ENCODE peak calls at places on chromosomes 4 and X, in five cellular contexts. K is K562, Y is HCT116, J is sigmoid colon, D is esophagus squamous epithelium. E is an unnamed sample.

GRCh38 chr4:119550857-119551532 is 77.6 kb downstream of the PDE5A start:
- DNase-seq in K (no peak), Y (no peak), J (no peak), D (no peak), E (no peak)

GRCh38 chr4:94641702-94642560 is 115.8 kb upstream of the BMPR1B start:
- DNase-seq in K (no peak), Y (peak; percentile 64), J (no peak), D (no peak), E (no peak)

GRCh38 chr4:29559281-29559680 is 1160.9 kb upstream of the PCDH7 start:
- DNase-seq in K (no peak), Y (no peak), J (no peak), D (no peak), E (no peak)

GRCh38 chr4:137558951-137559350 is 26.7 kb upstream of the PCDH18 start:
- DNase-seq in K (no peak), Y (no peak), J (no peak), D (no peak), E (no peak)

GRCh38 chr4:109406337-109406931 is 27.2 kb upstream of the SEC24B start:
- DNase-seq in K (peak; percentile 36), Y (peak; percentile 59), J (no peak), D (no peak), E (peak; percentile 51)

GRCh38 chr4:159097144-159097543 is 5.7 kb upstream of the RAPGEF2 start:
- DNase-seq in K (no peak), Y (no peak), J (no peak), D (no peak), E (no peak)

GRCh38 chr4:101993002-101993840 is 202.7 kb downstream of the BANK1 start:
- DNase-seq in K (no peak), Y (no peak), J (no peak), D (no peak), E (no peak)

GRCh38 chrX:130196453-130196852 is 24.7 kb downstream of the RAB33A start:
- DNase-seq in K (no peak), Y (no peak), J (no peak), D (no peak), E (no peak)

GRCh38 chr4:114082348-114082747 is 102.9 kb upstream of the ARSJ start:
- DNase-seq in K (no peak), Y (no peak), J (no peak), D (no peak), E (no peak)

GRCh38 chrX:120476714-120477113 is 7.6 kb upstream of the LAMP2 start:
- DNase-seq in K (no peak), Y (no peak), J (no peak), D (no peak), E (no peak)

GRCh38 chr4:87309625-87310024 is 13.1 kb downstream of the HSD17B13 start:
- DNase-seq in K (no peak), Y (no peak), J (no peak), D (no peak), E (no peak)

GRCh38 chr4:10622728-10623127 is 61.8 kb downstream of the CLNK start:
- DNase-seq in K (no peak), Y (peak; percentile 7), J (no peak), D (no peak), E (no peak)

GRCh38 chr4:55398461-55398860 is 2.7 kb downstream of the TMEM165 start:
- DNase-seq in K (no peak), Y (no peak), J (no peak), D (no peak), E (no peak)

GRCh38 chr4:177308125-177308524 is 1.5 kb upstream of the NEIL3 start:
- DNase-seq in K (no peak), Y (no peak), J (no peak), D (no peak), E (no peak)

GRCh38 chr4:24912252-24913098 is at the start of gene CCDC149:
- DNase-seq in K (peak; percentile 29), Y (peak; percentile 56), J (peak; percentile 84), D (no peak), E (peak; percentile 95)

GRCh38 chr4:15515106-15515505 is 45.4 kb downstream of the CC2D2A start:
- DNase-seq in K (no peak), Y (no peak), J (no peak), D (no peak), E (no peak)

GRCh38 chrX:53637479-53637878 is 49.0 kb downstream of the HUWE1 start:
- DNase-seq in K (no peak), Y (no peak), J (no peak), D (no peak), E (no peak)

GRCh38 chrX:149275836-149276235 is 229.3 kb downstream of the IDS start:
- DNase-seq in K (no peak), Y (no peak), J (no peak), D (no peak), E (no peak)

GRCh38 chr4:76949293-76950051 is at the start of gene SEPTIN11:
- DNase-seq in K (peak; percentile 92), Y (peak; percentile 80), J (peak; percentile 97), D (peak; percentile 53), E (peak; percentile 94)

GRCh38 chr4:40718571-40718970 is 31.2 kb upstream of the NSUN7 start:
- DNase-seq in K (no peak), Y (no peak), J (no peak), D (no peak), E (peak; percentile 58)

GRCh38 chr4:176838611-176839411 is 46.1 kb upstream of the VEGFC start:
- DNase-seq in K (no peak), Y (no peak), J (no peak), D (no peak), E (no peak)

GRCh38 chr4:171924761-171925376 is 111.7 kb downstream of the GALNTL6 start:
- DNase-seq in K (no peak), Y (no peak), J (no peak), D (no peak), E (no peak)

GRCh38 chr4:4249876-4250275 is 1.9 kb upstream of the TMEM128 start:
- DNase-seq in K (no peak), Y (no peak), J (no peak), D (no peak), E (no peak)

DNA sequence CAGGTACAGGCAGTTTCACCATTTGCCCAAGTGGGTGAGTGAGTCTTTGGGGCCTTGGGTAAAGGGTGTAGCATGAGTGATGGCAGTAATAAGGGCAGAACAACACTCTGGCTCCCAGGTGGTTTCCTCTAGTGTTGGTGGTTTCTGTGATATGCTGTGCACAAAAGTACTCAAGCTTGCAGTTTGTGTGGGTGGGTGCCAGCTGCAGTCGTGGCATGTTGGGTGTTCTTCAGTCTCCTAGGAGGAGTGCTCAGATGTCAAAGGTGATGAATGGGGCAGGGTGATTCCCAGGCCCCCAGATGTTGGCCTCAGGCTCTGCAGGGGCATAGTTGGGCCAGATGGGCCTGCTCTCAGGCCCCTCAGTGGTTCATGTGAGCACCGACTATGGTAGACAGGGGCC is 166.1 kb upstream of the KLF8 start:
- DNase-seq in K (no peak), Y (no peak), J (no peak), D (no peak), E (no peak)
- H3K9me3 ChIP-seq in K (no peaks in the 10 kb centered on the region), Y (no peaks in the 10 kb centered on the region), J (peaks cover 2% of the 10 kb centered on the region), D (no peaks in the 10 kb centered on the region), E (no peaks in the 10 kb centered on the region)

GRCh38 chrX:103628386-103629290 is at the start of gene TCEAL1:
- DNase-seq in K (peak; percentile 6), Y (no peak), J (peak; percentile 89), D (no peak), E (peak; percentile 72)
- TF ChIP-seq POLR2A in K (no peak), Y (no peak), J (peak; percentile 51), D (no peak), E (no peak)

DNA sequence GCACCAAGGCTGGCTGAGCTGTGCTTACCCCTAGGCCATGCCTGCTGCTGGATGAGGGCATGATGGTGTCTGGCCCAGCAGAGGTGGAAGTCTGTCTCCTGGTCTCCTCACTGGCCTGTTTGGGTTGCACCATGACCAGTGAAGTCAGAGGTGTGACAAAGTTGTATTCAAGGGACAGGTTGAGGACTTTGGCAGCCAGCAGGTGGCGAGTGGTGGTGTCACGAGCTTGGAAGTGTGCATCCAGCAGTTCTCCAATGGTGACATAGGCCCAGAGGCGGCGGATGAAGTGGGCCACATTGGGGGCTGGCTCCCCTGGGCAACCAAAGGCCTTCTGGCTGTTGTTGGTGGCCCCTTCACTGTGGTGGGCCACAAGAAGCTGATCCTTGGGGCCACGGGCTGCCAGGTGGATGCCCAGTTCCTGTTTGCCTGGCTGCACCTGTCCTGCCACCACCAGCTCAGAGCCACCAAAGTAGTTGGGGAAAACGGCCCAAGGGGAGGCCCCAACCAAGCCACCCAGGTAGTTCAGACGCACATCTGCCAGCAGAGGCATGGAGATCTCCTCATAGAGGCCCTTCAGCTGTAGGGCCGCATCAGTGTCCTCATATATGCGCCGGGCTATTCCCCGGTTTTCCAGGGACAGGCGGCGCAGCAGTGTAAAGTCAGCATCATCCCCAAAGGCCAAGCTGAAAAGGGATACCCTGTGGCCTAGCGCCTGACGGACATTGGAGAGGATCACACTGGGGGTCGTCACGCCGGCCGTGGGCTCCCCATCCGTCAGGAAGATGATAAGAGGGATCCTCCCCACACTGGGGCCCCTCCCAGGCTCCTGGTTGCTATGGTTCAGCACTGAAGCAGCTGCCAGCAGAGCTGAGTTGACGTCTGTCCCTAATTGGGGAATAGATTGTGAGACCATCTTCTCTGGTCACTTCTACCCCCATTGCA is 39.7 kb downstream of the ITIH6 start:
- DNase-seq in K (no peak), Y (no peak), J (no peak), D (no peak), E (no peak)
- H3K9me3 ChIP-seq in K (no peaks in the 10 kb centered on the region), Y (no peaks in the 10 kb centered on the region), J (no peaks in the 10 kb centered on the region), D (no peaks in the 10 kb centered on the region), E (no peaks in the 10 kb centered on the region)

GRCh38 chr4:165324203-165324917 is 3.1 kb upstream of the MSMO1 start:
- DNase-seq in K (no peak), Y (no peak), J (no peak), D (no peak), E (no peak)
- TF ChIP-seq POLR2A in K (no peak), Y (no peak), J (no peak), D (no peak), E (no peak)

GRCh38 chr4:11732155-11732554 is 303.5 kb upstream of the HS3ST1 start:
- DNase-seq in K (no peak), Y (no peak), J (no peak), D (no peak), E (peak; percentile 11)
- H3K9me3 ChIP-seq in K (no peaks in the 10 kb centered on the region), Y (no peaks in the 10 kb centered on the region), J (no peaks in the 10 kb centered on the region), D (no peaks in the 10 kb centered on the region), E (no peaks in the 10 kb centered on the region)

GRCh38 chrX:96685205-96686099 is 810 bp downstream of the DIAPH2 start:
- DNase-seq in K (no peak), Y (no peak), J (peak; percentile 68), D (no peak), E (peak; percentile 25)
- TF ChIP-seq POLR2A in K (no peak), Y (no peak), J (no peak), D (no peak), E (peak; percentile 43)

E was measured in body of pancreas.